ENCODE peak calls at places on chromosomes 7 and 10, in four cellular contexts. T, Y, N and Q are unnamed samples. For H3K27me3 and H3K4me1, the result is how much of the 10 kb centered on the place peaks cover.

GRCh38 chr7:150715293-150715692 is 1.1 kb upstream of the GIMAP1 start:
- DNase-seq in T (no peak), N (no peak), Y (no peak), Q (no peak)

GRCh38 chr10:9547921-9548904 is 1469.5 kb upstream of the CELF2 start:
- DNase-seq in T (no peak), N (no peak), Y (no peak), Q (no peak)

GRCh38 chr7:144531181-144531580 is 127.7 kb upstream of the NOBOX start:
- DNase-seq in Y (no peak), N (no peak), T (no peak), Q (no peak)

GRCh38 chr7:108452707-108453106 is 3.5 kb downstream of the NRCAM start:
- DNase-seq in Y (peak), T (peak), N (no peak), Q (peak)

GRCh38 chr10:131980757-131981428 is 830 bp downstream of the BNIP3 start:
- DNase-seq in T (no peak), N (no peak), Y (no peak), Q (no peak)

GRCh38 chr7:28621369-28621807 is 209.1 kb downstream of the CREB5 start:
- DNase-seq in N (no peak), T (no peak), Y (no peak), Q (no peak)

GRCh38 chr10:86169066-86169465 is 197.5 kb downstream of the GRID1 start:
- DNase-seq in N (no peak), T (no peak), Y (no peak), Q (no peak)

GRCh38 chr7:110090113-110090820 is 1000.7 kb upstream of the LRRN3 start:
- DNase-seq in Y (peak), N (no peak), T (peak), Q (no peak)

GRCh38 chr10:133258066-133258817 is 18.4 kb downstream of the ADAM8 start:
- DNase-seq in Y (peak), N (peak), T (no peak), Q (no peak)

GRCh38 chr10:77835669-77836086 is 90.9 kb downstream of the DLG5 start:
- DNase-seq in N (no peak), Y (peak), T (no peak), Q (no peak)

GRCh38 chr10:30822693-30823465 is 193.3 kb upstream of the LYZL2 start:
- DNase-seq in Y (no peak), T (no peak), N (no peak), Q (no peak)

GRCh38 chr10:18214692-18215563 is 74.7 kb downstream of the CACNB2 start:
- DNase-seq in Y (peak), T (peak), N (no peak), Q (peak)

GRCh38 chr10:131694963-131695813 is 205.6 kb upstream of the PPP2R2D start:
- DNase-seq in Y (no peak), N (no peak), T (no peak), Q (no peak)

GRCh38 chr7:50436133-50436802 is 13.9 kb downstream of the FIGNL1 start:
- DNase-seq in Y (no peak), N (no peak), T (peak), Q (peak)

GRCh38 chr7:108384721-108385483 is 71.3 kb downstream of the NRCAM start:
- DNase-seq in T (no peak), N (no peak), Y (peak), Q (no peak)

GRCh38 chr7:143367972-143368371 is 5.5 kb upstream of the FAM131B start:
- DNase-seq in T (no peak), Y (no peak), N (no peak), Q (no peak)

GRCh38 chr10:113151178-113151577 is 201.1 kb downstream of the TCF7L2 start:
- DNase-seq in N (no peak), T (no peak), Y (no peak), Q (no peak)

GRCh38 chr7:158301221-158301620 is 286.4 kb downstream of the PTPRN2 start:
- DNase-seq in Y (no peak), N (no peak), T (no peak), Q (no peak)

GRCh38 chr10:85542936-85543730 is 823.5 kb downstream of the GRID1 start:
- DNase-seq in Y (no peak), T (no peak), N (no peak), Q (peak)

GRCh38 chr7:158536871-158537865 is 50.5 kb downstream of the PTPRN2 start:
- DNase-seq in Y (no peak), T (no peak), N (no peak), Q (no peak)

GRCh38 chr10:89074120-89074519 is 83.5 kb downstream of the FAS start:
- DNase-seq in Y (no peak), N (no peak), T (peak), Q (no peak)

GRCh38 chr7:50801907-50802306 is 19.2 kb upstream of the GRB10 start:
- DNase-seq in N (no peak), T (no peak), Y (no peak), Q (no peak)

GRCh38 chr7:26930201-26930600 is 65.8 kb upstream of the SKAP2 start:
- DNase-seq in T (no peak), N (no peak), Y (no peak), Q (peak)

GRCh38 chr10:4725917-4726606 is 99.9 kb upstream of the AKR1E2 start:
- DNase-seq in N (no peak), Y (no peak), T (peak), Q (peak)

GRCh38 chr7:36141850-36142249 is 11.2 kb upstream of the EEPD1 start:
- DNase-seq in Y (no peak), N (no peak), T (no peak), Q (no peak)

GRCh38 chr7:106620681-106621080 is 40.3 kb downstream of the CCDC71L start:
- DNase-seq in Y (no peak), T (no peak), N (no peak), Q (no peak)

GRCh38 chr7:44382459-44383300 is 57.3 kb upstream of the CAMK2B start:
- DNase-seq in T (no peak), Y (no peak), N (no peak), Q (no peak)

GRCh38 chr10:30687698-30688213 is 58.2 kb upstream of the LYZL2 start:
- DNase-seq in N (peak), Y (peak), T (peak), Q (peak)

GRCh38 chr10:45555789-45556188 is 116.8 kb downstream of the ZFAND4 start:
- DNase-seq in T (no peak), Y (no peak), N (no peak), Q (no peak)

GRCh38 chr10:71743099-71743838 is 23.7 kb upstream of the C10orf105 start:
- DNase-seq in T (no peak), N (no peak), Y (no peak), Q (no peak)

GRCh38 chr7:7173956-7174632 is 8.2 kb upstream of the C1GALT1 start:
- DNase-seq in T (no peak), N (no peak), Y (no peak), Q (peak)

GRCh38 chr10:31582365-31583052 is 263.5 kb downstream of the ZEB1 start:
- DNase-seq in T (peak), N (no peak), Y (no peak), Q (no peak)

GRCh38 chr10:85213493-85213892 is 885.1 kb downstream of the CCSER2 start:
- DNase-seq in N (no peak), T (peak), Y (no peak), Q (no peak)

GRCh38 chr7:1672851-1673486 is 2.9 kb downstream of the ELFN1 start:
- DNase-seq in N (no peak), Y (no peak), T (no peak), Q (no peak)

DNA sequence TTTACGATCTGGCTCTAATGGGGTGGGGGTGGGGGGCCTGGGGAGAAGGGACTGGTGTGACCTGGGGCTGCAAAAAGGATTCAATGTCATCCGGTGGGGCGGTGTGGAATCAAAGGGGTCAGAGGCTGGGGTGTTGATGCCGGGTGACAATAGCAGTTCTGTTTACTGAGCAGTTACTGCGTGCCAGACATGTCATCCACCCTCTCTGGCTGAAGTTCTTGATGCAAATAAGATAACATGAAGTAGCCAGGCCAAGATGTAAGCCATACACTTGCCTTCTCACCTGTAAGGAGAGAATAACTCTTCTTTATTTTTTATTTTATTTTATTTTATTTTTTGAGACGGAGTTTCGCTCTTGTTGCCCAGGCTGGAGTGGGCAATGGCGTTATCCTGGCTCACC is 71.3 kb upstream of the MYL10 start:
- DNase-seq in N (no peak), Y (no peak), T (no peak), Q (no peak)
- H3K27ac ChIP-seq in N (no peak), Y (no peak), T (no peak), Q (no peak)

GRCh38 chr7:93574269-93574645 is 267 bp downstream of the CALCR start:
- DNase-seq in T (no peak), N (no peak), Y (no peak), Q (no peak)
- H3K27me3 ChIP-seq in T (under half), N (under half), Y (under half), Q (half or more)

DNA sequence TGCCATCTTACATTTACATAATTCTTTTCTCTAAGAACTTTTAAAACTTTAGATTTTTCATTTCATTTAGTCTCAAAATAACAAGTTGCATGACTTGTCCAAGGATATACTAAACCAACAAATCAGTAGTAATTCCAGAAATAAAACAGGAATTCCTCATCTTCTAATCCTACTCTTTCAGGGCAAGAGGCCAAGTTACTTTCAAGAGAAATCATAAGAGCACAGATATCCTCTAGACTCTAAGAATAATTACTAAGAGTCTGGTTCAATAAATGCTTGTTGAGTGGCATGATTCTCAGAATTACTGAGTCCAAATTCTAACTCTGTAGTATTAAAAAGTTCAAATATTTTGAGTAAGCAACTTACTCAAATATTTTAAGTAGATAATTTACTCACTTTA is 12.9 kb downstream of the PDZD8 start:
- DNase-seq in T (no peak), Y (no peak), N (no peak), Q (no peak)
- H3K4me1 ChIP-seq in T (under half), Y (under half), N (under half), Q (half or more)

GRCh38 chr7:81676105-81676811 is 93.6 kb downstream of the HGF start:
- DNase-seq in Y (no peak), T (no peak), N (no peak), Q (no peak)
- H3K27ac ChIP-seq in Y (no peak), T (no peak), N (no peak), Q (no peak)

DNA sequence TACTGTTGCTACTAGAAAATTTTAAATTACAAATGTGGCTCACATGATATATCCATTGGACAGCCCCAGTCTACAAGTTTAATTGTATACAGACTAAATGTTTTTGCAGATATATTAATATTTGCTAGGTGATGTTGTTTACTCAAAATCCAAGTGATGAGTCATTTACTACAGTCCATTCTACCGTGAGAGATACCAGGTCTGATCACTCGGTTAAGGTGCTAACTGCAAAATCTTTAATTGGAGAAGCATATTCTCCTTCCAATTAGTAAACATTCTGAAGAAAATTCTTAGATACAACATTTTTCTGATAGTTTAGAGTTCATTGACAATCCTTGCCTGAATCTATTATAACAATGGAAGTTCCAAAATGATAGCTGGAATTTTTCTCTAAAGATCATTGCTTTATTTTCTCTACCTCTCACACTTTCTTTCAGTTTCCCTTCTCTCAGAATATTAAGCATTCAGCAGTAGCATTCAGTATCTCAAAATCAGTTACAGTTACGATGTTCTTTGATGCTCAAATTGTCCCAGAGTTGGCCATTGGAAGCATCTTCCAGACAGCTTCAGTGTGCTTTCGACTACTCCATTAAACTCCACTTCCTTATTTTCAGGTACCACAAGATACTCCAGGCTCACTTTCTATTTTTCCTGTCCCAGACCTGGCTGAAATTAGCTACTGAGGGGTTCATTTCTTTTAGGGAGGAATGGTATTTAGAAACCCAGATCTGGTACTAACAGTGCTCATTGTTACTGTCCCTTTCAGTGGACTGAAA is 2.3 kb downstream of the ABCB1 start:
- DNase-seq in Y (no peak), N (no peak), T (no peak), Q (no peak)
- H3K27me3 ChIP-seq in Y (under half), N (under half), T (under half), Q (half or more)

GRCh38 chr10:69864321-69864720 is 62.6 kb downstream of the COL13A1 start:
- DNase-seq in Y (no peak), N (no peak), T (no peak), Q (peak)
- H3K4me1 ChIP-seq in Y (under half), N (under half), T (under half), Q (under half)